ENCODE peak calls at places on chromosome 2, in four cellular contexts. B, H, O and X are unnamed samples.

GRCh38 chr2:37243435-37243834 is 12.0 kb downstream of the NDUFAF7 start:
- DNase-seq in B (no peak), H (no peak), O (no peak), X (no peak)

GRCh38 chr2:14237902-14238301 is 394.6 kb upstream of the LRATD1 start:
- DNase-seq in B (no peak), H (no peak), O (no peak), X (no peak)

GRCh38 chr2:111226797-111227700 is 106.3 kb downstream of the BCL2L11 start:
- DNase-seq in B (no peak), H (no peak), O (no peak), X (no peak)

GRCh38 chr2:214019229-214019972 is 391.5 kb upstream of the VWC2L start:
- DNase-seq in B (peak), H (no peak), O (no peak), X (no peak)

GRCh38 chr2:77034460-77034859 is 487.7 kb downstream of the LRRTM4 start:
- DNase-seq in B (no peak), H (no peak), O (no peak), X (no peak)

GRCh38 chr2:113164930-113165585 is 8.7 kb upstream of the PSD4 start:
- DNase-seq in B (peak), H (no peak), O (no peak), X (no peak)

GRCh38 chr2:88654714-88655113 is 27.4 kb upstream of the EIF2AK3 start:
- DNase-seq in B (no peak), H (no peak), O (no peak), X (no peak)

GRCh38 chr2:68932392-68932791 is 20.3 kb downstream of the GKN2 start:
- DNase-seq in B (no peak), H (no peak), O (no peak), X (no peak)

GRCh38 chr2:46202987-46203386 is 94.2 kb upstream of the EPAS1 start:
- DNase-seq in B (no peak), H (no peak), O (no peak), X (no peak)

GRCh38 chr2:101983928-101984327 is 7.8 kb upstream of the IL1R2 start:
- DNase-seq in B (no peak), H (no peak), O (no peak), X (no peak)

GRCh38 chr2:174951746-174952145 is 53.4 kb downstream of the CHN1 start:
- DNase-seq in B (no peak), H (no peak), O (no peak), X (no peak)

GRCh38 chr2:216017365-216017764 is 4.0 kb upstream of the MREG start:
- DNase-seq in B (no peak), H (no peak), O (no peak), X (peak)

GRCh38 chr2:199405241-199405640 is 52.5 kb downstream of the SATB2 start:
- DNase-seq in B (no peak), H (no peak), O (no peak), X (no peak)

GRCh38 chr2:168468354-168468753 is 12.3 kb downstream of the CERS6 start:
- DNase-seq in B (no peak), H (no peak), O (no peak), X (no peak)

GRCh38 chr2:21317131-21317530 is 193.4 kb downstream of the TDRD15 start:
- DNase-seq in B (peak), H (no peak), O (peak), X (peak)

GRCh38 chr2:26363323-26363722 is 16.7 kb upstream of the ADGRF3 start:
- DNase-seq in B (no peak), H (no peak), O (no peak), X (no peak)

GRCh38 chr2:96928277-96928781 is 58.1 kb downstream of the FAM178B start:
- DNase-seq in B (no peak), H (no peak), O (no peak), X (no peak)

GRCh38 chr2:28334527-28334891 is 58.1 kb upstream of the FOSL2 start:
- DNase-seq in B (no peak), H (peak), O (no peak), X (no peak)

GRCh38 chr2:121804340-121804739 is 48.9 kb downstream of the TSN start:
- DNase-seq in B (no peak), H (no peak), O (no peak), X (peak)

GRCh38 chr2:179860255-179861026 is 971 bp downstream of the ZNF385B start:
- DNase-seq in B (no peak), H (no peak), O (no peak), X (peak)

GRCh38 chr2:172972005-172972619 is 103.5 kb upstream of the MAP3K20 start:
- DNase-seq in B (peak), H (peak), O (no peak), X (peak)

GRCh38 chr2:218898109-218898878 is 17.6 kb downstream of the WNT10A start:
- DNase-seq in B (peak), H (peak), O (peak), X (peak)

GRCh38 chr2:238989484-238989883 is 141.6 kb downstream of the TWIST2 start:
- DNase-seq in B (no peak), H (no peak), O (no peak), X (no peak)

GRCh38 chr2:202848813-202849212 is 22.8 kb downstream of the ICA1L start:
- DNase-seq in B (no peak), H (peak), O (no peak), X (no peak)

GRCh38 chr2:73163522-73164367 is 38.6 kb upstream of the NOTO start:
- DNase-seq in B (peak), H (peak), O (peak), X (peak)

GRCh38 chr2:233404227-233404626 is 49.9 kb downstream of the DGKD start:
- DNase-seq in B (peak), H (no peak), O (no peak), X (peak)

GRCh38 chr2:162573288-162573687 is 229.4 kb downstream of the GCA start:
- DNase-seq in B (no peak), H (no peak), O (no peak), X (no peak)

GRCh38 chr2:119063146-119063545 is 95.4 kb downstream of the C1QL2 start:
- DNase-seq in B (no peak), H (no peak), O (no peak), X (no peak)

GRCh38 chr2:119068154-119068725 is 90.3 kb downstream of the C1QL2 start:
- DNase-seq in B (no peak), H (no peak), O (no peak), X (no peak)

GRCh38 chr2:119064567-119064966 is 94.0 kb downstream of the C1QL2 start:
- DNase-seq in B (no peak), H (no peak), O (no peak), X (no peak)

GRCh38 chr2:119065146-119065545 is 93.4 kb downstream of the C1QL2 start:
- DNase-seq in B (no peak), H (no peak), O (no peak), X (no peak)

GRCh38 chr2:119066272-119066804 is 92.2 kb downstream of the C1QL2 start:
- DNase-seq in B (no peak), H (no peak), O (no peak), X (no peak)
- TF ChIP-seq CTCF in B (no peak), H (no peak), O (no peak), X (no peak)

DNA sequence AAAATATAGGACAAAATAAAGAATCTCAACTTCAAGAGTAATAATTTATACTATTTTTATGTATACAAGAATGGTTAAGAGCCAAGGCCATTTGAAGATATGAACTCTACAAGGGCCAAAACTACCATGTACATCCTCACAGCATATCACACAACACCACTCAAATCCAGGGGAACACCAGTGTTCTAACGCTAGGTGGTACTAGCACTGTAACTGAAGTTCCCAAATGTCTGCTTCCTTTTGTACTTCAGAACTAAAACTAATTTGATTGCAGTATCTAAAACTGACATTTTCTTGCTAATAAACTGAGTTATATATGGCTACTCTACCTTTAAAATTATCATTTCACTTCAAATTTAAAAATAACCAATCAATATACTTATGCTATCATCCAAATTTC is 47.0 kb downstream of the REV1 start:
- DNase-seq in B (no peak), H (no peak), O (no peak), X (no peak)
- TF ChIP-seq CTCF in B (peak), H (peak), O (peak), X (no peak)

DNA sequence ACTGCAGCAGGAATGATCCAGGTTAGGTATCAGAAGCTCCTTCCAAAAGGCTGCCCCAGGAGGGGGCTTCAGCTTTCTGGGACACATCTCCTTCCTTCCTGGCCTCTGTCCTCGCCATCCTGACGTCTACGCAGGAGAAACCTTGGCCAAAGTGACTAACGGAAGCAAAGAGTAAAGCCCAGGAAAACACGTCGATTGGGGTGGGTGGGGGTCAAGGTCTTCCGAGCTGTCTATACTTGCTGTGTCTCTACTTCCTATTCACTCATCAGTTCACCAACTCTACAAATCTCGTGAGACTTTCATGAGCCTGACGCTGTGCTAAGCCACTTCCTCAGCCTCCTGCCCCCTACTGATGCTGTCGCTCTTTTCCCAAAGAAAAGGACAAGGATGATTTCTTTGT is 212.6 kb downstream of the TNS1 start:
- DNase-seq in B (no peak), H (no peak), O (no peak), X (peak)
- TF ChIP-seq CTCF in B (no peak), H (no peak), O (no peak), X (no peak)

GRCh38 chr2:18379869-18380268 is 180.6 kb downstream of the RDH14 start:
- DNase-seq in B (no peak), H (no peak), O (no peak), X (no peak)

GRCh38 chr2:18384242-18384641 is 176.2 kb downstream of the RDH14 start:
- DNase-seq in B (no peak), H (no peak), O (no peak), X (no peak)

GRCh38 chr2:18378020-18378653 is 182.3 kb downstream of the RDH14 start:
- DNase-seq in B (peak), H (no peak), O (peak), X (peak)

GRCh38 chr2:18380316-18380715 is 180.1 kb downstream of the RDH14 start:
- DNase-seq in B (no peak), H (no peak), O (no peak), X (no peak)

GRCh38 chr2:18381451-18381850 is 179.0 kb downstream of the RDH14 start:
- DNase-seq in B (no peak), H (no peak), O (no peak), X (no peak)
- TF ChIP-seq CTCF in B (no peak), H (no peak), O (no peak), X (no peak)